ENCODE peak calls at places on chromosome 2, in six cellular contexts. One of them, this sample, is unnamed.

GRCh38 chr2:205739618-205740017 is 57.3 kb downstream of the NRP2 start:
- DNase-seq in posterior vena cava: no peak
- DNase-seq in substantia nigra: no peak
- DNase-seq in activated effector memory CD4-positive, alpha-beta T cell treated with Interleukin-2 at 50 U/mL for 16 hours: no peak
- DNase-seq in fibroblast of pulmonary artery: no peak
- DNase-seq in retina: no peak
- DNase-seq in this sample: no peak

GRCh38 chr2:177169810-177170514 is 42.6 kb upstream of the HNRNPA3 start:
- DNase-seq in retina: peak
- DNase-seq in substantia nigra: no peak
- DNase-seq in activated effector memory CD4-positive, alpha-beta T cell treated with Interleukin-2 at 50 U/mL for 16 hours: no peak
- DNase-seq in posterior vena cava: no peak
- DNase-seq in fibroblast of pulmonary artery: no peak
- DNase-seq in this sample: no peak

GRCh38 chr2:241559489-241560180 is 1.1 kb downstream of the BOK start:
- DNase-seq in retina: peak
- DNase-seq in activated effector memory CD4-positive, alpha-beta T cell treated with Interleukin-2 at 50 U/mL for 16 hours: no peak
- DNase-seq in posterior vena cava: no peak
- DNase-seq in substantia nigra: peak
- DNase-seq in fibroblast of pulmonary artery: peak
- DNase-seq in this sample: no peak

GRCh38 chr2:85926931-85927527 is 38.2 kb upstream of the ST3GAL5 start:
- DNase-seq in activated effector memory CD4-positive, alpha-beta T cell treated with Interleukin-2 at 50 U/mL for 16 hours: no peak
- DNase-seq in fibroblast of pulmonary artery: peak
- DNase-seq in substantia nigra: no peak
- DNase-seq in posterior vena cava: no peak
- DNase-seq in retina: no peak
- DNase-seq in this sample: no peak

GRCh38 chr2:102276549-102277201 is 34.7 kb upstream of the IL1RL1 start:
- DNase-seq in activated effector memory CD4-positive, alpha-beta T cell treated with Interleukin-2 at 50 U/mL for 16 hours: no peak
- DNase-seq in substantia nigra: no peak
- DNase-seq in fibroblast of pulmonary artery: no peak
- DNase-seq in retina: no peak
- DNase-seq in posterior vena cava: no peak
- DNase-seq in this sample: no peak

GRCh38 chr2:198188982-198189381 is 384.6 kb downstream of the PLCL1 start:
- DNase-seq in activated effector memory CD4-positive, alpha-beta T cell treated with Interleukin-2 at 50 U/mL for 16 hours: no peak
- DNase-seq in retina: no peak
- DNase-seq in posterior vena cava: no peak
- DNase-seq in fibroblast of pulmonary artery: no peak
- DNase-seq in substantia nigra: no peak
- DNase-seq in this sample: no peak

GRCh38 chr2:43950383-43951008 is 45.3 kb downstream of the LRPPRC start:
- DNase-seq in fibroblast of pulmonary artery: peak
- DNase-seq in posterior vena cava: no peak
- DNase-seq in retina: no peak
- DNase-seq in substantia nigra: no peak
- DNase-seq in activated effector memory CD4-positive, alpha-beta T cell treated with Interleukin-2 at 50 U/mL for 16 hours: no peak
- DNase-seq in this sample: no peak

GRCh38 chr2:88199912-88200682 is 30.0 kb downstream of the THNSL2 start:
- DNase-seq in activated effector memory CD4-positive, alpha-beta T cell treated with Interleukin-2 at 50 U/mL for 16 hours: peak
- DNase-seq in fibroblast of pulmonary artery: no peak
- DNase-seq in substantia nigra: peak
- DNase-seq in posterior vena cava: no peak
- DNase-seq in retina: peak
- DNase-seq in this sample: no peak

GRCh38 chr2:3142210-3142609 is 235.4 kb downstream of the EIPR1 start:
- DNase-seq in activated effector memory CD4-positive, alpha-beta T cell treated with Interleukin-2 at 50 U/mL for 16 hours: no peak
- DNase-seq in substantia nigra: no peak
- DNase-seq in posterior vena cava: peak
- DNase-seq in retina: no peak
- DNase-seq in fibroblast of pulmonary artery: no peak
- DNase-seq in this sample: no peak

GRCh38 chr2:144015036-144015435 is 504.9 kb downstream of the ZEB2 start:
- DNase-seq in retina: no peak
- DNase-seq in activated effector memory CD4-positive, alpha-beta T cell treated with Interleukin-2 at 50 U/mL for 16 hours: no peak
- DNase-seq in fibroblast of pulmonary artery: peak
- DNase-seq in posterior vena cava: no peak
- DNase-seq in substantia nigra: no peak
- DNase-seq in this sample: no peak

GRCh38 chr2:152587187-152587947 is 129.9 kb downstream of the PRPF40A start:
- DNase-seq in substantia nigra: no peak
- DNase-seq in fibroblast of pulmonary artery: peak
- DNase-seq in activated effector memory CD4-positive, alpha-beta T cell treated with Interleukin-2 at 50 U/mL for 16 hours: no peak
- DNase-seq in posterior vena cava: no peak
- DNase-seq in retina: no peak
- DNase-seq in this sample: no peak

GRCh38 chr2:239394346-239394945 is 6.4 kb downstream of the HDAC4 start:
- DNase-seq in retina: peak
- DNase-seq in posterior vena cava: peak
- DNase-seq in activated effector memory CD4-positive, alpha-beta T cell treated with Interleukin-2 at 50 U/mL for 16 hours: no peak
- DNase-seq in fibroblast of pulmonary artery: no peak
- DNase-seq in substantia nigra: no peak
- DNase-seq in this sample: no peak

GRCh38 chr2:236217926-236218325 is 46.3 kb downstream of the ASB18 start:
- DNase-seq in retina: peak
- DNase-seq in posterior vena cava: no peak
- DNase-seq in fibroblast of pulmonary artery: no peak
- DNase-seq in activated effector memory CD4-positive, alpha-beta T cell treated with Interleukin-2 at 50 U/mL for 16 hours: no peak
- DNase-seq in substantia nigra: no peak
- DNase-seq in this sample: no peak

GRCh38 chr2:119352357-119352756 is 14.3 kb downstream of the C2orf76 start:
- DNase-seq in activated effector memory CD4-positive, alpha-beta T cell treated with Interleukin-2 at 50 U/mL for 16 hours: no peak
- DNase-seq in retina: no peak
- DNase-seq in substantia nigra: no peak
- DNase-seq in fibroblast of pulmonary artery: no peak
- DNase-seq in posterior vena cava: no peak
- DNase-seq in this sample: no peak

GRCh38 chr2:222747526-222748160 is 76.2 kb downstream of the MOGAT1 start:
- DNase-seq in substantia nigra: no peak
- DNase-seq in posterior vena cava: no peak
- DNase-seq in retina: no peak
- DNase-seq in activated effector memory CD4-positive, alpha-beta T cell treated with Interleukin-2 at 50 U/mL for 16 hours: no peak
- DNase-seq in fibroblast of pulmonary artery: no peak
- DNase-seq in this sample: no peak

GRCh38 chr2:191488135-191488534 is 189.8 kb upstream of the NABP1 start:
- DNase-seq in activated effector memory CD4-positive, alpha-beta T cell treated with Interleukin-2 at 50 U/mL for 16 hours: no peak
- DNase-seq in substantia nigra: no peak
- DNase-seq in retina: no peak
- DNase-seq in posterior vena cava: no peak
- DNase-seq in fibroblast of pulmonary artery: no peak
- DNase-seq in this sample: no peak

GRCh38 chr2:58609306-58609705 is 368.2 kb upstream of the FANCL start:
- DNase-seq in fibroblast of pulmonary artery: no peak
- DNase-seq in retina: no peak
- DNase-seq in activated effector memory CD4-positive, alpha-beta T cell treated with Interleukin-2 at 50 U/mL for 16 hours: no peak
- DNase-seq in substantia nigra: no peak
- DNase-seq in posterior vena cava: no peak
- DNase-seq in this sample: no peak

GRCh38 chr2:176161817-176162626 is 4.9 kb downstream of the HOXD3 start:
- DNase-seq in posterior vena cava: no peak
- DNase-seq in fibroblast of pulmonary artery: peak
- DNase-seq in substantia nigra: no peak
- DNase-seq in retina: peak
- DNase-seq in activated effector memory CD4-positive, alpha-beta T cell treated with Interleukin-2 at 50 U/mL for 16 hours: no peak
- DNase-seq in this sample: no peak

This sample was measured in T-helper 22 cell.